ENCODE peak calls at places on chromosomes 7 and 10, in four cellular contexts. V, W, T and O are unnamed samples.

GRCh38 chr7:3910041-3910440 is 609.0 kb downstream of the SDK1 start:
- DNase-seq in T (no peak), W (no peak), V (no peak), O (no peak)

GRCh38 chr10:13270877-13271551 is 28.9 kb downstream of the PHYH start:
- DNase-seq in T (no peak), W (no peak), V (no peak), O (no peak)

GRCh38 chr7:101870361-101871062 is 53.1 kb downstream of the CUX1 start:
- DNase-seq in V (no peak), W (no peak), T (no peak), O (no peak)

GRCh38 chr10:31554556-31554955 is 235.5 kb downstream of the ZEB1 start:
- DNase-seq in T (no peak), V (no peak), W (peak), O (no peak)

GRCh38 chr7:36037121-36037662 is 115.9 kb upstream of the EEPD1 start:
- DNase-seq in T (peak), W (peak), V (no peak), O (peak)

GRCh38 chr10:12922117-12922900 is 79.2 kb downstream of the CCDC3 start:
- DNase-seq in T (no peak), W (no peak), V (no peak), O (no peak)

GRCh38 chr7:98186452-98187137 is 24.6 kb upstream of the BHLHA15 start:
- DNase-seq in W (peak), V (no peak), T (no peak), O (no peak)

GRCh38 chr10:84213076-84213475 is 12.3 kb downstream of the LRIT2 start:
- DNase-seq in W (no peak), T (no peak), V (no peak), O (no peak)

GRCh38 chr10:42753126-42753506 is 29.5 kb upstream of the BMS1 start:
- DNase-seq in T (peak), W (peak), V (peak), O (peak)

GRCh38 chr7:138755331-138755747 is 42.5 kb upstream of the TMEM213 start:
- DNase-seq in V (no peak), W (no peak), T (no peak), O (no peak)

GRCh38 chr10:33247221-33247907 is 87.1 kb downstream of the NRP1 start:
- DNase-seq in T (no peak), W (no peak), V (no peak), O (no peak)

GRCh38 chr10:122112625-122113160 is 123.7 kb downstream of the TACC2 start:
- DNase-seq in T (peak), W (peak), V (no peak), O (peak)

GRCh38 chr10:110268442-110268841 is 36.3 kb downstream of the SMNDC1 start:
- DNase-seq in W (no peak), V (no peak), T (no peak), O (no peak)